ENCODE peak calls at places on chromosomes 3 and 15, in four cellular contexts. G, E, M and F are unnamed samples.

GRCh38 chr3:111128884-111129283 is 57.3 kb downstream of the NECTIN3 start:
- DNase-seq in E (no peak), G (no peak), M (no peak), F (no peak)

GRCh38 chr3:101518421-101518871 is 5.4 kb upstream of the SENP7 start:
- DNase-seq in M (no peak), E (no peak), G (no peak), F (no peak)

GRCh38 chr3:52149726-52150125 is 4.5 kb downstream of the POC1A start:
- DNase-seq in M (no peak), G (no peak), E (no peak), F (no peak)

GRCh38 chr15:66193066-66193465 is 60.5 kb downstream of the MEGF11 start:
- DNase-seq in M (no peak), G (no peak), E (no peak), F (no peak)

GRCh38 chr3:114627760-114628159 is 333.9 kb downstream of the TIGIT start:
- DNase-seq in E (no peak), G (no peak), M (no peak), F (no peak)

GRCh38 chr15:46636220-46636619 is 1001.4 kb downstream of the SQOR start:
- DNase-seq in M (no peak), E (no peak), G (peak; percentile 9), F (no peak)

GRCh38 chr3:178705925-178706324 is 169.7 kb downstream of the KCNMB2 start:
- DNase-seq in G (no peak), M (no peak), E (no peak), F (no peak)

GRCh38 chr15:79779739-79780138 is 117.1 kb downstream of the MTHFS start:
- DNase-seq in G (no peak), E (no peak), M (no peak), F (no peak)

DNA sequence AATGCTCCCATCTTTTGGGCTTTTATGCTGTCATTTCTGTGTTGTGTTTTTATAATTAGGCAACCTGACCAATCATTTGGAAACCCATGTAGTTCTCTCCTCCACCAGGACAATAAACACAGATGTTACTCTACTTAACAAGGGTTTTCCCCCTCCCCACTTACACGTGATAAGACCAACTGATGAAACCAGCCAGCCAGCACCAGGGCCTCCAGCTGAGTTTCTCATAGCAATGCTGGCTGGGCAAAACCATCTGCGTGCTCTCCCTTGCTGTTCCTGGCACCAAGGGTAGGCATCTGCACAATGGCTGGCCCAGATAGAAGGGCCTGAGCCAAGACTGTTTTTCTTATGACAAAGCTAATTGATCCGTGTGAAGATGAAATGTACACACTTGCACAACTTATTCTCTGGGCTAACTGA is 310.4 kb downstream of the PLCL2 start:
- DNase-seq in E (no peak), M (no peak), G (no peak), F (no peak)
- H3K4me3 ChIP-seq in E (no peak overlapping the region), M (no peak overlapping the region), G (no peak overlapping the region), F (no peak overlapping the region)

DNA sequence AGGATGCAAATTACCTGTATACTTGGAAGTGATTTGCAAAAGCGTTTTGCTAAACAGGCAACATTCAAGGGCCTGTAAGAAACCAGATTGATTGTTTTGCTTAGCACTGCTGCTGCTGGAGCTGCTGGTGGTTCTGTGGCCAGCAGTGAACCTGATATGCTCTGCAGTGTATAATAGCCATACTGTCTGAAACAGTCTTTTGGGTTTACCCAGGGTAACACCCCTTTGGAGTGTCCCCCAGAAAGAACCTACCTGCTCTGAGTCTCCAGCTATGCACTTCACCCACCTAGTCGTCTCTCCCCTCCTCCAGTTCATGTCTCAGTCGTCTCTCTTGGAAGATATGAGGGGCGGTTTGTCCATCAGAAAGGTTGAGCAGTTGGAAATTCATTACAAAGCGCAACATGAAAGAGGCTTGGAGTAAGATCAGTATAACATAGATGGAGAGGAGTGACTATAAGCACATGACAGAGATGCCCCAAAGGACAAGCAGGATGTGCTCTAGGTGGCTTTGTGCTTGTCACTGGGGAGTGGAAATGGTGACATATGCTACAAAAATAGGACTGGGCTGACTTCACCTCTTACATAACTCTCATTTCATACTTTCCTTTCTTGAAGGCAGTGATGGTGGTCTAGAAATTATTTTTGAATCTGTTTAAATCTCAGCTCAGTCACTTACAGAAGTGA is 3.8 kb downstream of the MKRN2 start:
- DNase-seq in E (no peak), G (no peak), M (no peak), F (no peak)
- H3K4me1 ChIP-seq in E (peaks cover 11% of the 10 kb centered on the region), G (peaks cover 1% of the 10 kb centered on the region), M (peaks cover 8% of the 10 kb centered on the region), F (no peaks in the 10 kb centered on the region)

GRCh38 chr15:64162869-64163661 is at the start of gene PPIB:
- DNase-seq in M (peak; percentile 88), G (peak; percentile 80), E (peak; percentile 99), F (peak; percentile 99)

GRCh38 chr15:64162478-64162868 is 349 bp downstream of the PPIB start:
- DNase-seq in E (no peak), G (no peak), M (no peak), F (no peak)

GRCh38 chr15:64163662-64164362 is 990 bp upstream of the PPIB start:
- DNase-seq in M (no peak), E (no peak), G (no peak), F (no peak)

GRCh38 chr15:64164436-64164835 is 1.6 kb upstream of the PPIB start:
- DNase-seq in G (no peak), E (no peak), M (no peak), F (no peak)

DNA sequence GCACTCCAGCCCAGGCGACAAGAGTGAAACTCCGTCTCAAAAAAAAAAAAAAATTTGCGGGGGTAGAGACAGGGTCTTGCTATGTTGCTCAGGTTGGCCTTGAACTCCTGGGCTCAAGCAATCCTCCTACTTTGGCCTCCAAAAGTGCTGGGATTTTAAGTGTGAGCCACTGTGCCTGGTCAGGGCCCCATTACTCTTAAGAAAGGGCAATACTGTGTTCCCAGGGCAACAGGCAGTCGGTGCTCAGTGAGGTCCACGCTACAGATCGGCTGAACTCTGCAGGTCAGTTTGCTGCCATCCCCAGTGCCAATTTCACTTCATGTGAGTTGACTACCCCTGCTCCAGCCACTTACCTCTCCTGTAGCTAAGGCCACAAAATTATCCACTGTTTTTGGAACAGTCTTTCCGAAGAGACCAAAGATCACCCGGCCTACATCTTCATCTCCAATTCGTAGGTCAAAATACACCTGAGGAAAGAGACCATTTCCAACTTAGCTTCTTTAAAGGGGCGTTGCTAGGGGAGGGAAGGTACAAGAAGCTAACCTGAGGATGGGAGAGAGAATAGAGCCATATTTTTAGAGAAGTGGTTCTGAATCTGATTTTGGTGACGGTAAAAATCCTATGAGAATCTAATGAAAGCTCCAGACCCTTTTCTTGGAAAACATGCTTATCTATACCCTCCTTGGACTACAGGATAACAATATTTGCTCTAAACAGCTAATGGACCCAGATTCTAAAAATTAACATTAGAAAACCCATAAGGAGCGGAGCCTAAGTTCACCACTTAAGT is 939 bp downstream of the PPIB start:
- DNase-seq in E (no peak), G (no peak), M (no peak), F (no peak)
- H3K36me3 ChIP-seq in E (peaks cover 6% of the 10 kb centered on the region), G (peaks cover 34% of the 10 kb centered on the region), M (peaks cover 29% of the 10 kb centered on the region), F (peaks cover 52% of the 10 kb centered on the region)

GRCh38 chr3:70871909-70872656 is 559.6 kb upstream of the MDFIC2 start:
- DNase-seq in M (no peak), G (no peak), E (no peak), F (no peak)
- H3K4me3 ChIP-seq in M (no peak overlapping the region), G (no peak overlapping the region), E (no peak overlapping the region), F (no peak overlapping the region)

DNA sequence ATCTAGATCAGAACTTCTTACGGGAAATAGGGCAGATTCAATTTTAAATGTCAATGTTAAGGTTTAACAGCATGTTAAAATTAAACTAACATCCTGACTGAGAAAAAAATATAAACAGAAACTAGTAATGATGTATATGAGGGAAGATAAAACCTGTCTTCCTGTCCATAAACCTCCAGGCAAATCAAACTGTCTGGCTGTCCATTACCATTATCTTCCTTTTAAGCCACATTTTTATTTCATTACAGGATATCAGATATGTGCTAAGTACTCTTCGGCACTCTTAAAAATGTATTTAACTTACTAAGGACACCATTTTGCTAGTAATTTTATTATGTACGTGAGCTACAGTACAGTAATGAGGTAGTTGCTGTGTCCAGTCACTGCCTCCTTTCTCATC is 1461.7 kb upstream of the ALCAM start:
- DNase-seq in G (no peak), E (no peak), M (no peak), F (peak; percentile 37)
- H3K4me1 ChIP-seq in G (no peaks in the 10 kb centered on the region), E (no peaks in the 10 kb centered on the region), M (no peaks in the 10 kb centered on the region), F (peaks cover 16% of the 10 kb centered on the region)